ENCODE peak calls at places on chromosome 9, in eight cellular contexts. L, S, U, M, F, W, G and X are unnamed samples.

GRCh38 chr9:127122176-127123151 is at the start of gene ANGPTL2:
- DNase-seq in M (no peak), F (peak), S (peak), G (peak), U (peak), L (peak), W (peak), X (peak)

GRCh38 chr9:124060844-124061605 is 49.5 kb downstream of the LHX2 start:
- DNase-seq in U (no peak), L (no peak), S (no peak), M (no peak), W (no peak), F (no peak), G (no peak), X (no peak)

GRCh38 chr9:136047775-136048559 is 47.1 kb downstream of the NACC2 start:
- DNase-seq in G (no peak), L (no peak), F (no peak), W (no peak), M (no peak), S (no peak), U (no peak), X (no peak)

GRCh38 chr9:31612336-31613030 is 772.0 kb upstream of the ACO1 start:
- DNase-seq in M (no peak), L (no peak), S (peak), U (no peak), G (no peak), W (no peak), F (peak), X (no peak)

GRCh38 chr9:110217656-110218099 is 9.7 kb upstream of the C9orf152 start:
- DNase-seq in L (peak), M (no peak), W (peak), S (peak), G (peak), U (no peak), F (peak), X (no peak)

GRCh38 chr9:109314011-109314531 is 6.8 kb downstream of the EPB41L4B start:
- DNase-seq in G (no peak), W (no peak), L (no peak), M (no peak), U (no peak), F (no peak), S (no peak), X (no peak)

GRCh38 chr9:99472916-99473245 is 250.8 kb downstream of the SEC61B start:
- DNase-seq in W (no peak), G (no peak), M (no peak), S (no peak), F (no peak), U (no peak), L (no peak), X (no peak)

GRCh38 chr9:121075251-121076036 is 689 bp downstream of the CNTRL start:
- DNase-seq in F (no peak), L (no peak), S (peak), W (no peak), M (no peak), U (no peak), G (peak), X (no peak)